ENCODE peak calls at places on chromosomes 13 and 19, in four cellular contexts. H is BJ, P is heart right ventricle, J is astrocyte of the cerebellum. G is an unnamed sample.

GRCh38 chr19:14544977-14545715 is 15.8 kb downstream of the TECR start:
- DNase-seq in J (no peak), H (no peak), P (peak), G (no peak)

GRCh38 chr19:3698386-3698950 is 1.8 kb downstream of the PIP5K1C start:
- DNase-seq in H (no peak), J (no peak), P (no peak), G (no peak)

GRCh38 chr19:13629687-13630357 is 123.5 kb upstream of the CACNA1A start:
- DNase-seq in P (no peak), H (peak), J (no peak), G (peak)

GRCh38 chr13:91142572-91142971 is 204.9 kb upstream of the MIR17HG start:
- DNase-seq in P (no peak), H (peak), J (peak), G (peak)

GRCh38 chr19:1066748-1067340 is at the start of gene ARHGAP45:
- DNase-seq in H (no peak), J (no peak), P (peak), G (no peak)

GRCh38 chr13:22915442-22916082 is 265.2 kb upstream of the SGCG start:
- DNase-seq in H (no peak), P (peak), J (peak), G (peak)

GRCh38 chr13:91639316-91639715 is 240.9 kb downstream of the GPC5 start:
- DNase-seq in J (no peak), P (no peak), H (no peak), G (no peak)

GRCh38 chr19:3503036-3503572 is 2.6 kb upstream of the DOHH start:
- DNase-seq in P (no peak), H (no peak), J (no peak), G (no peak)

GRCh38 chr19:37778613-37779138 is 710 bp downstream of the ZNF573 start:
- DNase-seq in H (no peak), P (no peak), J (no peak), G (no peak)

GRCh38 chr13:107531816-107532215 is 683.5 kb downstream of the LIG4 start:
- DNase-seq in P (no peak), J (no peak), H (no peak), G (no peak)

GRCh38 chr13:99072941-99073340 is 95.1 kb upstream of the DOCK9 start:
- DNase-seq in H (no peak), J (no peak), P (no peak), G (no peak)

GRCh38 chr19:46201413-46202310 is 27.9 kb upstream of the IGFL1 start:
- DNase-seq in J (no peak), P (no peak), H (no peak), G (no peak)

GRCh38 chr13:96806750-96807149 is 187.5 kb downstream of the OXGR1 start:
- DNase-seq in J (no peak), P (no peak), H (no peak), G (no peak)

GRCh38 chr19:32646556-32646955 is 28.4 kb downstream of the ANKRD27 start:
- DNase-seq in H (no peak), P (no peak), J (no peak), G (no peak)

GRCh38 chr13:40813662-40814454 is 24.4 kb downstream of the SLC25A15 start:
- DNase-seq in J (no peak), H (no peak), P (no peak), G (peak)

GRCh38 chr19:42242071-42242511 is 311 bp downstream of the GSK3A start:
- DNase-seq in P (no peak), H (no peak), J (no peak), G (no peak)

GRCh38 chr19:18796239-18796638 is 5.1 kb upstream of the COMP start:
- DNase-seq in H (no peak), J (no peak), P (no peak), G (no peak)

GRCh38 chr13:68124437-68125086 is 894.4 kb upstream of the PCDH9 start:
- DNase-seq in P (no peak), H (no peak), J (no peak), G (no peak)

GRCh38 chr13:22961835-22962537 is 218.8 kb upstream of the SGCG start:
- DNase-seq in H (no peak), J (no peak), P (no peak), G (no peak)

GRCh38 chr13:113935523-113935922 is 38.4 kb downstream of the C13orf46 start:
- DNase-seq in P (no peak), H (no peak), J (no peak), G (no peak)

GRCh38 chr13:30409911-30410704 is 12.2 kb upstream of the UBE2L5 start:
- DNase-seq in H (no peak), J (no peak), P (no peak), G (peak)

GRCh38 chr19:10762656-10763055 is 44.8 kb downstream of the DNM2 start:
- DNase-seq in P (peak), J (no peak), H (no peak), G (no peak)

GRCh38 chr19:29759359-29759758 is 44.3 kb upstream of the C19orf12 start:
- DNase-seq in H (no peak), P (no peak), J (no peak), G (no peak)

GRCh38 chr19:47003611-47003935 is 16.1 kb upstream of the NPAS1 start:
- DNase-seq in P (no peak), J (no peak), H (no peak), G (no peak)

GRCh38 chr13:34161829-34162544 is 344.0 kb downstream of the RFC3 start:
- DNase-seq in H (peak), J (peak), P (no peak), G (peak)

GRCh38 chr13:34159946-34160345 is 342.0 kb downstream of the RFC3 start:
- DNase-seq in P (no peak), J (no peak), H (no peak), G (no peak)

GRCh38 chr13:34164585-34164984 is 346.6 kb downstream of the RFC3 start:
- DNase-seq in H (no peak), J (no peak), P (no peak), G (no peak)

GRCh38 chr13:34165158-34165557 is 347.2 kb downstream of the RFC3 start:
- DNase-seq in J (no peak), P (no peak), H (no peak), G (no peak)

DNA sequence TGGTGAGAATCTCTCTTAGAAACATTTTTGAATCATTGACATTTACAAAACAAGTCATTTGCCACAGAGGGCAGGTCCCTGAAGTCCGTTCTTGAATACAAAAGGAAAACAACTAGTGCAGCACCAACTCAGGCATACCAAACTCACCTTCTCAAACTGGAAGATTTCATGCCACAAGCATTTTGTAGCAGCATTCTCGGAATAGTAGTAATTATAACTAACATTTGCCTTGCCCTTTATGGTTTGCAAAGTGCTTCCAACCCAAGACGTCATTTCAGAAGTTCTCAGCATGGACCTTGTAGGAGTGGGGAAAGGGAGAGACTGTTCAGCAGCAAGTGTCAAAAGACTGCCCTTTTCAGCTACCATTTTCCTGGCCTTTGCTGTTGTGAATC is 344.6 kb downstream of the RFC3 start:
- DNase-seq in J (peak), H (peak), P (no peak), G (peak)
- H3K4me3 ChIP-seq in J (no peak), H (no peak), P (no peak), G (no peak)

GRCh38 chr19:34430738-34431625 is 2.8 kb downstream of the UBA2 start:
- DNase-seq in H (no peak), J (peak), P (no peak), G (peak)
- TF ChIP-seq CTCF in H (peak), J (peak), P (peak), G (peak)

DNA sequence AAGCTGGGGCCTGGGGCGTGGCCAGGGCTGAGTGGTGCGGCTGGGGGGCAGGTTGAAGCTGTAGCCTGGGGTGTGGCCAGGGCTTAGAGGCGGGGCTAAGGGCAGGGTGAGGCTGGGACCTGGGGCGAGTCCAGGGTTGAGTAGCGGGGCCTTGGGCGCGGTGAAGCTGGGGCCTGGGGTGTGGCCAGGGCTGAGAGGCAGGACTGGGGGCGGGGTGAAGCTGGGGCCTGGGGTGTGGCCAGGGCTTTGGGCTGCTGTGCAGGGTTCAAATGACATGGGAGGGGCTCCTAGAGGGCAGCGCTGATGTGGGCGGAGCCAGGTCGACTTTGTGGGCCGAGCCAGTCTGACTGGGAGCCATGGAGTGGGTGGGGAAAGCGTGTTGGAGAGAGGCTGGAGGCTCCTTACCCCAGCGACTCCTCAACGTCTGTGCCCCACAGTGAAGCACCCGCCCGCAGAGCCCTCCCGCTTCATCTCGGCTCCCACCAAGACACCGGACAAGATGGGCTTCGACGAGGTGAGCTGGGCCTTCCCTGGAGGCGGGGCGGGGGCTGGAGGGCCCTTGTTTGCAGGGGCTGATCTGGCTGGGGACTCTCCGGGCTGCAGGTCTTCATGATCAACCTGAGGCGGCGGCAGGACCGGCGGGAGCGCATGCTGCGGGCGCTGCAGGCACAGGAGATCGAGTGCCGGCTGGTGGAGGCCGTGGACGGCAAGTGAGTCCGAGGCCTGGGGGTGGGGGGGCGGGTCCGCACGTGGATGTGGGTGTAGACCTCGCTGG is 21.5 kb downstream of the COLGALT1 start:
- DNase-seq in H (no peak), P (peak), J (no peak), G (peak)
- H3K4me3 ChIP-seq in H (no peak), P (no peak), J (no peak), G (no peak)

DNA sequence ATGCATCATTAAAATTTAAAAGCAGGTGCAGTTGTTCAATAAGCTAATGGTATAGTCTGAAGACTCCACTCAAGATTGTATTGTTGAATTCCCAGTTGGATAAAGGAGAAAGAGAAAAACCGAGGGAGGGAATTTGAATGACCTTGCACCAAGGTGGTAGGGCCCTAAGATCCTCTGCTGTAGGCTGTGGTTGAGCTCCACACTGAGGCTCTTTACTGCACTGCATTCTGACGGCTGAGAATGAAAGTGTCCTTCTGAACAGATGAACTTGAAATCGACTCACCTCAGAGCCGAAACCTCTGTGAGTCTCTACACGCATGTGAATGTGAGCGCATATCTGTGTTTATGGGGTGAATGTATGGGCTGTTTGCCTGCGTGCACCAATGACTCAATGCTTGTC is 388.9 kb upstream of the DACH1 start:
- DNase-seq in H (no peak), P (no peak), J (peak), G (peak)
- TF ChIP-seq CTCF in H (peak), P (peak), J (peak), G (peak)

GRCh38 chr19:43782311-43782660 is 1.5 kb upstream of the KCNN4 start:
- DNase-seq in J (no peak), H (no peak), P (no peak), G (no peak)

GRCh38 chr19:43781630-43782310 is 997 bp upstream of the KCNN4 start:
- DNase-seq in J (no peak), P (no peak), H (no peak), G (no peak)

GRCh38 chr19:43779147-43779819 is 1.5 kb downstream of the KCNN4 start:
- DNase-seq in J (no peak), H (no peak), P (no peak), G (no peak)

GRCh38 chr19:43779820-43780219 is 953 bp downstream of the KCNN4 start:
- DNase-seq in P (no peak), J (no peak), H (no peak), G (no peak)

GRCh38 chr19:43780706-43781525 is at the start of gene KCNN4:
- DNase-seq in H (no peak), P (no peak), J (no peak), G (peak)
- H3K4me3 ChIP-seq in H (no peak), P (no peak), J (no peak), G (peak)

GRCh38 chr13:32737111-32737571 is 150.9 kb downstream of the PDS5B start:
- DNase-seq in J (no peak), H (no peak), P (no peak), G (peak)

GRCh38 chr13:32735859-32736258 is 149.6 kb downstream of the PDS5B start:
- DNase-seq in J (no peak), P (no peak), H (no peak), G (no peak)

GRCh38 chr13:32734511-32734910 is 148.3 kb downstream of the PDS5B start:
- DNase-seq in J (no peak), P (no peak), H (no peak), G (peak)

GRCh38 chr13:32737679-32738078 is 151.4 kb downstream of the PDS5B start:
- DNase-seq in P (no peak), J (no peak), H (no peak), G (no peak)

DNA sequence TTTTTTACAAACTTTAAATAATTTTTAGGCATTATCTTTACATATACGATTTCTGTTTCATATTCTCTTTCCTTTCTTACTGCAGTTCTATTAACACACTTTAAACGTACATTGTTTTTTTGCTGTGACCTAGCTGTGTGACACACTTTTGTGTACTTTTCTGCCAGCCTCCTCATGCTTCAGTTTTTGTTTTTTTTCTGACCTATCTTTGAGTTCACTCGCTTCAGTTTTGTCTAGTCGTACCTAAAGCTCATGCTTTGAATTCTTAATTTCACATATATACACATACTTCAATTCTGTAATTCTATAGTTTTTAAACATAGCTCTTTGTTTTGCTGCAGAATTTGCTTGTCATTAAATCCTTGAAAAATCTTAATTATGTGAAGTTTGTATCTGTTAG is 150.4 kb downstream of the PDS5B start:
- DNase-seq in J (no peak), P (no peak), H (no peak), G (no peak)
- TF ChIP-seq CTCF in J (no peak), P (no peak), H (no peak), G (no peak)

GRCh38 chr19:48186541-48186991 is 16.1 kb downstream of the ZSWIM9 start:
- DNase-seq in P (no peak), H (no peak), J (no peak), G (no peak)
- H3K4me3 ChIP-seq in P (no peak), H (no peak), J (no peak), G (no peak)

GRCh38 chr19:56290104-56290503 is 17.6 kb downstream of the EDDM13 start:
- DNase-seq in H (no peak), P (no peak), J (no peak), G (no peak)
- TF ChIP-seq CTCF in H (no peak), P (no peak), J (no peak), G (no peak)

G was measured in astrocyte of the spinal cord.